ENCODE peak calls at places on chromosome 20, in seven cellular contexts. D, Q, I, N, U, Y and M are unnamed samples.

GRCh38 chr20:36447101-36447500 is 94.2 kb upstream of the MYL9 start:
- DNase-seq in N (no peak), D (no peak), Q (no peak), U (no peak), Y (no peak), I (no peak), M (peak)

GRCh38 chr20:20407891-20408805 is 40.2 kb downstream of the INSM1 start:
- DNase-seq in U (no peak), I (no peak), Y (peak), N (no peak), Q (peak), D (no peak), M (peak)

GRCh38 chr20:52926505-52926904 is 45.7 kb upstream of the TSHZ2 start:
- DNase-seq in N (no peak), D (no peak), U (no peak), I (no peak), Y (no peak), Q (no peak), M (no peak)

GRCh38 chr20:10347066-10347465 is 87.0 kb downstream of the MKKS start:
- DNase-seq in Q (no peak), D (no peak), Y (no peak), U (no peak), I (no peak), N (no peak), M (no peak)

GRCh38 chr20:62339647-62340062 is 27.5 kb downstream of the LAMA5 start:
- DNase-seq in U (no peak), I (no peak), D (peak), N (no peak), Y (no peak), Q (no peak), M (no peak)

GRCh38 chr20:51360451-51361230 is 181.9 kb downstream of the NFATC2 start:
- DNase-seq in N (no peak), Y (no peak), Q (peak), I (no peak), D (no peak), U (no peak), M (no peak)

GRCh38 chr20:52416959-52417358 is 225.4 kb upstream of the ZFP64 start:
- DNase-seq in N (no peak), Y (no peak), D (no peak), I (no peak), U (no peak), Q (no peak), M (no peak)

GRCh38 chr20:46621492-46621891 is 29.8 kb downstream of the SLC13A3 start:
- DNase-seq in D (no peak), I (no peak), Q (no peak), U (no peak), N (no peak), Y (no peak), M (no peak)

GRCh38 chr20:32288225-32288849 is 10.9 kb downstream of the KIF3B start:
- DNase-seq in U (no peak), Y (no peak), N (no peak), I (no peak), Q (no peak), D (no peak), M (no peak)

GRCh38 chr20:17610566-17611289 is 40.9 kb downstream of the DSTN start:
- DNase-seq in Q (no peak), Y (no peak), D (peak), U (no peak), N (no peak), I (no peak), M (no peak)

GRCh38 chr20:21509597-21510331 is 4.1 kb downstream of the NKX2-2 start:
- DNase-seq in I (no peak), Q (no peak), D (peak), U (no peak), Y (no peak), N (peak), M (no peak)

GRCh38 chr20:2753456-2754040 is 46.9 kb downstream of the CPXM1 start:
- DNase-seq in U (no peak), Q (no peak), N (no peak), Y (no peak), D (no peak), I (no peak), M (no peak)

GRCh38 chr20:29408034-29408695 is 1849.3 kb upstream of the DEFB115 start:
- DNase-seq in I (no peak), Y (no peak), Q (no peak), U (no peak), N (peak), D (no peak), M (no peak)

GRCh38 chr20:11876555-11876954 is 41.1 kb upstream of the BTBD3 start:
- DNase-seq in N (no peak), U (no peak), I (no peak), Q (no peak), D (no peak), Y (no peak), M (no peak)

GRCh38 chr20:34530342-34530741 is 14.1 kb downstream of the DYNLRB1 start:
- DNase-seq in Q (no peak), I (no peak), U (no peak), N (no peak), D (no peak), Y (no peak), M (no peak)